ENCODE peak calls at places on chromosomes 13 and 19, in eight cellular contexts. One of them, this sample, is unnamed.

GRCh38 chr19:19642506-19643157 is 825 bp downstream of the GMIP start:
- DNase-seq in adrenal gland: no peak
- DNase-seq in ascending aorta: no peak
- DNase-seq in stimulated activated CD4-positive, alpha-beta T cell treated with anti-CD3 and anti-CD28 coated beads, Interleukin-4, amount 100 ng/mL, for 1 hour: peak
- DNase-seq in NCI-H187 treated with DMSO at 0.1 percent for 48 hours: no peak
- DNase-seq in aorta: no peak
- DNase-seq in C1 segment of cervical spinal cord: no peak
- DNase-seq in frontal cortex: no peak
- DNase-seq in this sample: peak

GRCh38 chr19:48963371-48964204 is 1.5 kb upstream of the FTL start:
- DNase-seq in adrenal gland: peak
- DNase-seq in ascending aorta: no peak
- DNase-seq in stimulated activated CD4-positive, alpha-beta T cell treated with anti-CD3 and anti-CD28 coated beads, Interleukin-4, amount 100 ng/mL, for 1 hour: peak
- DNase-seq in NCI-H187 treated with DMSO at 0.1 percent for 48 hours: no peak
- DNase-seq in aorta: peak
- DNase-seq in C1 segment of cervical spinal cord: peak
- DNase-seq in frontal cortex: peak
- DNase-seq in this sample: peak

GRCh38 chr19:45296365-45296764 is 26.3 kb downstream of the CKM start:
- DNase-seq in adrenal gland: no peak
- DNase-seq in ascending aorta: no peak
- DNase-seq in stimulated activated CD4-positive, alpha-beta T cell treated with anti-CD3 and anti-CD28 coated beads, Interleukin-4, amount 100 ng/mL, for 1 hour: no peak
- DNase-seq in NCI-H187 treated with DMSO at 0.1 percent for 48 hours: no peak
- DNase-seq in aorta: no peak
- DNase-seq in C1 segment of cervical spinal cord: no peak
- DNase-seq in frontal cortex: no peak
- DNase-seq in this sample: no peak

GRCh38 chr13:26658491-26658890 is 101.0 kb downstream of the WASF3 start:
- DNase-seq in adrenal gland: no peak
- DNase-seq in ascending aorta: no peak
- DNase-seq in stimulated activated CD4-positive, alpha-beta T cell treated with anti-CD3 and anti-CD28 coated beads, Interleukin-4, amount 100 ng/mL, for 1 hour: no peak
- DNase-seq in NCI-H187 treated with DMSO at 0.1 percent for 48 hours: no peak
- DNase-seq in aorta: no peak
- DNase-seq in C1 segment of cervical spinal cord: no peak
- DNase-seq in frontal cortex: no peak
- DNase-seq in this sample: no peak

GRCh38 chr13:75181906-75182305 is 300.1 kb downstream of the TBC1D4 start:
- DNase-seq in adrenal gland: no peak
- DNase-seq in ascending aorta: no peak
- DNase-seq in stimulated activated CD4-positive, alpha-beta T cell treated with anti-CD3 and anti-CD28 coated beads, Interleukin-4, amount 100 ng/mL, for 1 hour: no peak
- DNase-seq in NCI-H187 treated with DMSO at 0.1 percent for 48 hours: no peak
- DNase-seq in aorta: no peak
- DNase-seq in C1 segment of cervical spinal cord: no peak
- DNase-seq in frontal cortex: no peak
- DNase-seq in this sample: no peak

GRCh38 chr13:76965759-76966421 is 17.6 kb downstream of the ACOD1 start:
- DNase-seq in adrenal gland: peak
- DNase-seq in ascending aorta: no peak
- DNase-seq in stimulated activated CD4-positive, alpha-beta T cell treated with anti-CD3 and anti-CD28 coated beads, Interleukin-4, amount 100 ng/mL, for 1 hour: no peak
- DNase-seq in NCI-H187 treated with DMSO at 0.1 percent for 48 hours: no peak
- DNase-seq in aorta: peak
- DNase-seq in C1 segment of cervical spinal cord: no peak
- DNase-seq in frontal cortex: peak
- DNase-seq in this sample: no peak

GRCh38 chr19:33096005-33096404 is 15.0 kb downstream of the GPATCH1 start:
- DNase-seq in adrenal gland: no peak
- DNase-seq in ascending aorta: no peak
- DNase-seq in stimulated activated CD4-positive, alpha-beta T cell treated with anti-CD3 and anti-CD28 coated beads, Interleukin-4, amount 100 ng/mL, for 1 hour: no peak
- DNase-seq in NCI-H187 treated with DMSO at 0.1 percent for 48 hours: no peak
- DNase-seq in aorta: no peak
- DNase-seq in C1 segment of cervical spinal cord: no peak
- DNase-seq in frontal cortex: no peak
- DNase-seq in this sample: peak

GRCh38 chr13:21060827-21061076 is 634 bp downstream of the LATS2 start:
- DNase-seq in adrenal gland: no peak
- DNase-seq in ascending aorta: no peak
- DNase-seq in stimulated activated CD4-positive, alpha-beta T cell treated with anti-CD3 and anti-CD28 coated beads, Interleukin-4, amount 100 ng/mL, for 1 hour: no peak
- DNase-seq in NCI-H187 treated with DMSO at 0.1 percent for 48 hours: no peak
- DNase-seq in aorta: peak
- DNase-seq in C1 segment of cervical spinal cord: no peak
- DNase-seq in frontal cortex: no peak
- DNase-seq in this sample: no peak

GRCh38 chr19:58227964-58228583 is 640 bp upstream of the ZNF544 start:
- DNase-seq in adrenal gland: no peak
- DNase-seq in ascending aorta: no peak
- DNase-seq in stimulated activated CD4-positive, alpha-beta T cell treated with anti-CD3 and anti-CD28 coated beads, Interleukin-4, amount 100 ng/mL, for 1 hour: no peak
- DNase-seq in NCI-H187 treated with DMSO at 0.1 percent for 48 hours: no peak
- DNase-seq in aorta: no peak
- DNase-seq in C1 segment of cervical spinal cord: no peak
- DNase-seq in frontal cortex: no peak
- DNase-seq in this sample: peak

GRCh38 chr19:55149078-55150003 is at the start of gene TNNT1:
- DNase-seq in adrenal gland: no peak
- DNase-seq in ascending aorta: no peak
- DNase-seq in stimulated activated CD4-positive, alpha-beta T cell treated with anti-CD3 and anti-CD28 coated beads, Interleukin-4, amount 100 ng/mL, for 1 hour: no peak
- DNase-seq in NCI-H187 treated with DMSO at 0.1 percent for 48 hours: no peak
- DNase-seq in aorta: no peak
- DNase-seq in C1 segment of cervical spinal cord: no peak
- DNase-seq in frontal cortex: no peak
- DNase-seq in this sample: no peak

GRCh38 chr13:41053384-41053826 is 7.9 kb upstream of the WBP4 start:
- DNase-seq in adrenal gland: peak
- DNase-seq in ascending aorta: no peak
- DNase-seq in stimulated activated CD4-positive, alpha-beta T cell treated with anti-CD3 and anti-CD28 coated beads, Interleukin-4, amount 100 ng/mL, for 1 hour: no peak
- DNase-seq in NCI-H187 treated with DMSO at 0.1 percent for 48 hours: no peak
- DNase-seq in aorta: no peak
- DNase-seq in C1 segment of cervical spinal cord: no peak
- DNase-seq in frontal cortex: no peak
- DNase-seq in this sample: no peak

GRCh38 chr19:38657633-38658222 is 10.3 kb downstream of the ACTN4 start:
- DNase-seq in adrenal gland: peak
- DNase-seq in ascending aorta: no peak
- DNase-seq in stimulated activated CD4-positive, alpha-beta T cell treated with anti-CD3 and anti-CD28 coated beads, Interleukin-4, amount 100 ng/mL, for 1 hour: no peak
- DNase-seq in NCI-H187 treated with DMSO at 0.1 percent for 48 hours: no peak
- DNase-seq in aorta: no peak
- DNase-seq in C1 segment of cervical spinal cord: no peak
- DNase-seq in frontal cortex: no peak
- DNase-seq in this sample: peak

GRCh38 chr19:19650331-19650730 is 6.9 kb upstream of the GMIP start:
- DNase-seq in adrenal gland: no peak
- DNase-seq in ascending aorta: no peak
- DNase-seq in stimulated activated CD4-positive, alpha-beta T cell treated with anti-CD3 and anti-CD28 coated beads, Interleukin-4, amount 100 ng/mL, for 1 hour: no peak
- DNase-seq in NCI-H187 treated with DMSO at 0.1 percent for 48 hours: no peak
- DNase-seq in aorta: no peak
- DNase-seq in C1 segment of cervical spinal cord: peak
- DNase-seq in frontal cortex: no peak
- DNase-seq in this sample: no peak

GRCh38 chr19:45400192-45400591 is 4.7 kb downstream of the PPP1R13L start:
- DNase-seq in adrenal gland: no peak
- DNase-seq in ascending aorta: no peak
- DNase-seq in stimulated activated CD4-positive, alpha-beta T cell treated with anti-CD3 and anti-CD28 coated beads, Interleukin-4, amount 100 ng/mL, for 1 hour: no peak
- DNase-seq in NCI-H187 treated with DMSO at 0.1 percent for 48 hours: no peak
- DNase-seq in aorta: no peak
- DNase-seq in C1 segment of cervical spinal cord: no peak
- DNase-seq in frontal cortex: no peak
- DNase-seq in this sample: no peak

GRCh38 chr19:30228726-30229523 is 143.3 kb upstream of the ZNF536 start:
- DNase-seq in adrenal gland: no peak
- DNase-seq in ascending aorta: no peak
- DNase-seq in stimulated activated CD4-positive, alpha-beta T cell treated with anti-CD3 and anti-CD28 coated beads, Interleukin-4, amount 100 ng/mL, for 1 hour: no peak
- DNase-seq in NCI-H187 treated with DMSO at 0.1 percent for 48 hours: no peak
- DNase-seq in aorta: no peak
- DNase-seq in C1 segment of cervical spinal cord: peak
- DNase-seq in frontal cortex: peak
- DNase-seq in this sample: no peak

GRCh38 chr13:39266426-39266825 is 228.2 kb downstream of the NHLRC3 start:
- DNase-seq in adrenal gland: no peak
- DNase-seq in ascending aorta: no peak
- DNase-seq in stimulated activated CD4-positive, alpha-beta T cell treated with anti-CD3 and anti-CD28 coated beads, Interleukin-4, amount 100 ng/mL, for 1 hour: no peak
- DNase-seq in NCI-H187 treated with DMSO at 0.1 percent for 48 hours: no peak
- DNase-seq in aorta: no peak
- DNase-seq in C1 segment of cervical spinal cord: no peak
- DNase-seq in frontal cortex: no peak
- DNase-seq in this sample: peak

GRCh38 chr13:49610176-49610575 is 18.1 kb upstream of the ARL11 start:
- DNase-seq in adrenal gland: no peak
- DNase-seq in ascending aorta: no peak
- DNase-seq in stimulated activated CD4-positive, alpha-beta T cell treated with anti-CD3 and anti-CD28 coated beads, Interleukin-4, amount 100 ng/mL, for 1 hour: no peak
- DNase-seq in NCI-H187 treated with DMSO at 0.1 percent for 48 hours: peak
- DNase-seq in aorta: no peak
- DNase-seq in C1 segment of cervical spinal cord: no peak
- DNase-seq in frontal cortex: no peak
- DNase-seq in this sample: peak

GRCh38 chr19:14177496-14178074 is 28.4 kb downstream of the ADGRL1 start:
- DNase-seq in adrenal gland: no peak
- DNase-seq in ascending aorta: no peak
- DNase-seq in stimulated activated CD4-positive, alpha-beta T cell treated with anti-CD3 and anti-CD28 coated beads, Interleukin-4, amount 100 ng/mL, for 1 hour: no peak
- DNase-seq in NCI-H187 treated with DMSO at 0.1 percent for 48 hours: no peak
- DNase-seq in aorta: no peak
- DNase-seq in C1 segment of cervical spinal cord: no peak
- DNase-seq in frontal cortex: no peak
- DNase-seq in this sample: no peak

GRCh38 chr19:45179848-45180370 is 1.3 kb downstream of the BLOC1S3 start:
- DNase-seq in adrenal gland: no peak
- DNase-seq in ascending aorta: no peak
- DNase-seq in stimulated activated CD4-positive, alpha-beta T cell treated with anti-CD3 and anti-CD28 coated beads, Interleukin-4, amount 100 ng/mL, for 1 hour: no peak
- DNase-seq in NCI-H187 treated with DMSO at 0.1 percent for 48 hours: no peak
- DNase-seq in aorta: no peak
- DNase-seq in C1 segment of cervical spinal cord: no peak
- DNase-seq in frontal cortex: no peak
- DNase-seq in this sample: no peak

GRCh38 chr13:32647926-32648325 is 61.7 kb downstream of the PDS5B start:
- DNase-seq in adrenal gland: no peak
- DNase-seq in ascending aorta: no peak
- DNase-seq in stimulated activated CD4-positive, alpha-beta T cell treated with anti-CD3 and anti-CD28 coated beads, Interleukin-4, amount 100 ng/mL, for 1 hour: no peak
- DNase-seq in NCI-H187 treated with DMSO at 0.1 percent for 48 hours: no peak
- DNase-seq in aorta: no peak
- DNase-seq in C1 segment of cervical spinal cord: no peak
- DNase-seq in frontal cortex: no peak
- DNase-seq in this sample: no peak

GRCh38 chr13:43331676-43332075 is 308.3 kb downstream of the DNAJC15 start:
- DNase-seq in adrenal gland: no peak
- DNase-seq in ascending aorta: no peak
- DNase-seq in stimulated activated CD4-positive, alpha-beta T cell treated with anti-CD3 and anti-CD28 coated beads, Interleukin-4, amount 100 ng/mL, for 1 hour: no peak
- DNase-seq in NCI-H187 treated with DMSO at 0.1 percent for 48 hours: no peak
- DNase-seq in aorta: no peak
- DNase-seq in C1 segment of cervical spinal cord: peak
- DNase-seq in frontal cortex: peak
- DNase-seq in this sample: no peak

GRCh38 chr19:23698711-23699520 is 11.9 kb upstream of the ZNF675 start:
- DNase-seq in adrenal gland: no peak
- DNase-seq in ascending aorta: no peak
- DNase-seq in stimulated activated CD4-positive, alpha-beta T cell treated with anti-CD3 and anti-CD28 coated beads, Interleukin-4, amount 100 ng/mL, for 1 hour: no peak
- DNase-seq in NCI-H187 treated with DMSO at 0.1 percent for 48 hours: no peak
- DNase-seq in aorta: no peak
- DNase-seq in C1 segment of cervical spinal cord: no peak
- DNase-seq in frontal cortex: no peak
- DNase-seq in this sample: peak

GRCh38 chr19:30217461-30217860 is 154.7 kb upstream of the ZNF536 start:
- DNase-seq in adrenal gland: peak
- DNase-seq in ascending aorta: no peak
- DNase-seq in stimulated activated CD4-positive, alpha-beta T cell treated with anti-CD3 and anti-CD28 coated beads, Interleukin-4, amount 100 ng/mL, for 1 hour: no peak
- DNase-seq in NCI-H187 treated with DMSO at 0.1 percent for 48 hours: no peak
- DNase-seq in aorta: no peak
- DNase-seq in C1 segment of cervical spinal cord: no peak
- DNase-seq in frontal cortex: no peak
- DNase-seq in this sample: no peak

GRCh38 chr13:111298214-111298975 is 22.0 kb upstream of the TEX29 start:
- DNase-seq in adrenal gland: no peak
- DNase-seq in ascending aorta: no peak
- DNase-seq in stimulated activated CD4-positive, alpha-beta T cell treated with anti-CD3 and anti-CD28 coated beads, Interleukin-4, amount 100 ng/mL, for 1 hour: no peak
- DNase-seq in NCI-H187 treated with DMSO at 0.1 percent for 48 hours: no peak
- DNase-seq in aorta: no peak
- DNase-seq in C1 segment of cervical spinal cord: no peak
- DNase-seq in frontal cortex: no peak
- DNase-seq in this sample: no peak

GRCh38 chr13:93640452-93640851 is 413.8 kb downstream of the GPC6 start:
- DNase-seq in adrenal gland: no peak
- DNase-seq in ascending aorta: no peak
- DNase-seq in stimulated activated CD4-positive, alpha-beta T cell treated with anti-CD3 and anti-CD28 coated beads, Interleukin-4, amount 100 ng/mL, for 1 hour: no peak
- DNase-seq in NCI-H187 treated with DMSO at 0.1 percent for 48 hours: no peak
- DNase-seq in aorta: no peak
- DNase-seq in C1 segment of cervical spinal cord: no peak
- DNase-seq in frontal cortex: no peak
- DNase-seq in this sample: no peak

GRCh38 chr19:13861392-13861713 is 15.6 kb upstream of the NANOS3 start:
- DNase-seq in adrenal gland: no peak
- DNase-seq in ascending aorta: no peak
- DNase-seq in stimulated activated CD4-positive, alpha-beta T cell treated with anti-CD3 and anti-CD28 coated beads, Interleukin-4, amount 100 ng/mL, for 1 hour: no peak
- DNase-seq in NCI-H187 treated with DMSO at 0.1 percent for 48 hours: no peak
- DNase-seq in aorta: no peak
- DNase-seq in C1 segment of cervical spinal cord: no peak
- DNase-seq in frontal cortex: no peak
- DNase-seq in this sample: no peak

GRCh38 chr19:31693131-31693700 is 344.0 kb upstream of the TSHZ3 start:
- DNase-seq in adrenal gland: no peak
- DNase-seq in ascending aorta: no peak
- DNase-seq in stimulated activated CD4-positive, alpha-beta T cell treated with anti-CD3 and anti-CD28 coated beads, Interleukin-4, amount 100 ng/mL, for 1 hour: no peak
- DNase-seq in NCI-H187 treated with DMSO at 0.1 percent for 48 hours: no peak
- DNase-seq in aorta: no peak
- DNase-seq in C1 segment of cervical spinal cord: no peak
- DNase-seq in frontal cortex: no peak
- DNase-seq in this sample: no peak

GRCh38 chr19:5983367-5983955 is 5.5 kb upstream of the RANBP3 start:
- DNase-seq in adrenal gland: peak
- DNase-seq in ascending aorta: no peak
- DNase-seq in stimulated activated CD4-positive, alpha-beta T cell treated with anti-CD3 and anti-CD28 coated beads, Interleukin-4, amount 100 ng/mL, for 1 hour: no peak
- DNase-seq in NCI-H187 treated with DMSO at 0.1 percent for 48 hours: no peak
- DNase-seq in aorta: no peak
- DNase-seq in C1 segment of cervical spinal cord: no peak
- DNase-seq in frontal cortex: no peak
- DNase-seq in this sample: no peak

GRCh38 chr19:51146751-51147150 is 4.7 kb downstream of the SIGLEC7 start:
- DNase-seq in adrenal gland: no peak
- DNase-seq in ascending aorta: no peak
- DNase-seq in stimulated activated CD4-positive, alpha-beta T cell treated with anti-CD3 and anti-CD28 coated beads, Interleukin-4, amount 100 ng/mL, for 1 hour: no peak
- DNase-seq in NCI-H187 treated with DMSO at 0.1 percent for 48 hours: no peak
- DNase-seq in aorta: no peak
- DNase-seq in C1 segment of cervical spinal cord: no peak
- DNase-seq in frontal cortex: no peak
- DNase-seq in this sample: no peak

GRCh38 chr13:45280751-45281634 is 60.0 kb downstream of the TPT1 start:
- DNase-seq in adrenal gland: peak
- DNase-seq in ascending aorta: no peak
- DNase-seq in stimulated activated CD4-positive, alpha-beta T cell treated with anti-CD3 and anti-CD28 coated beads, Interleukin-4, amount 100 ng/mL, for 1 hour: peak
- DNase-seq in NCI-H187 treated with DMSO at 0.1 percent for 48 hours: no peak
- DNase-seq in aorta: peak
- DNase-seq in C1 segment of cervical spinal cord: peak
- DNase-seq in frontal cortex: peak
- DNase-seq in this sample: peak

GRCh38 chr13:37700887-37701286 is 102.3 kb upstream of the POSTN start:
- DNase-seq in adrenal gland: no peak
- DNase-seq in ascending aorta: no peak
- DNase-seq in stimulated activated CD4-positive, alpha-beta T cell treated with anti-CD3 and anti-CD28 coated beads, Interleukin-4, amount 100 ng/mL, for 1 hour: no peak
- DNase-seq in NCI-H187 treated with DMSO at 0.1 percent for 48 hours: no peak
- DNase-seq in aorta: no peak
- DNase-seq in C1 segment of cervical spinal cord: no peak
- DNase-seq in frontal cortex: no peak
- DNase-seq in this sample: no peak

GRCh38 chr13:58876473-58876872 is 1244.9 kb downstream of the PCDH17 start:
- DNase-seq in adrenal gland: no peak
- DNase-seq in ascending aorta: no peak
- DNase-seq in stimulated activated CD4-positive, alpha-beta T cell treated with anti-CD3 and anti-CD28 coated beads, Interleukin-4, amount 100 ng/mL, for 1 hour: no peak
- DNase-seq in NCI-H187 treated with DMSO at 0.1 percent for 48 hours: no peak
- DNase-seq in aorta: no peak
- DNase-seq in C1 segment of cervical spinal cord: no peak
- DNase-seq in frontal cortex: no peak
- DNase-seq in this sample: no peak

GRCh38 chr13:97239943-97240788 is 18.0 kb downstream of the MBNL2 start:
- DNase-seq in adrenal gland: no peak
- DNase-seq in ascending aorta: no peak
- DNase-seq in stimulated activated CD4-positive, alpha-beta T cell treated with anti-CD3 and anti-CD28 coated beads, Interleukin-4, amount 100 ng/mL, for 1 hour: no peak
- DNase-seq in NCI-H187 treated with DMSO at 0.1 percent for 48 hours: no peak
- DNase-seq in aorta: no peak
- DNase-seq in C1 segment of cervical spinal cord: no peak
- DNase-seq in frontal cortex: no peak
- DNase-seq in this sample: no peak

GRCh38 chr19:48330012-48330681 is 4.8 kb downstream of the EMP3 start:
- DNase-seq in adrenal gland: peak
- DNase-seq in ascending aorta: no peak
- DNase-seq in stimulated activated CD4-positive, alpha-beta T cell treated with anti-CD3 and anti-CD28 coated beads, Interleukin-4, amount 100 ng/mL, for 1 hour: peak
- DNase-seq in NCI-H187 treated with DMSO at 0.1 percent for 48 hours: peak
- DNase-seq in aorta: peak
- DNase-seq in C1 segment of cervical spinal cord: peak
- DNase-seq in frontal cortex: peak
- DNase-seq in this sample: peak

This sample was measured in DMS53.